ENCODE peak calls at places on chromosomes 4 and X, in seven cellular contexts. V, N, S, I, B, W and R are unnamed samples.
A peak's percentile ranks its signal among the peaks of the same experiment; 100 is the strongest.

GRCh38 chrX:136608295-136608933 is 39.5 kb upstream of the CD40LG start:
- DNase-seq in V (no peak), N (peak; percentile 12), S (no peak), I (peak; percentile 20), B (peak; percentile 50), W (peak; percentile 5), R (no peak)

GRCh38 chr4:7323461-7323871 is 111.3 kb downstream of the PSAPL1 start:
- DNase-seq in V (no peak), N (no peak), S (no peak), I (no peak), B (no peak), W (no peak), R (no peak)

GRCh38 chrX:20228245-20228644 is 38.5 kb downstream of the RPS6KA3 start:
- DNase-seq in V (no peak), N (no peak), S (no peak), I (no peak), B (no peak), W (no peak), R (no peak)

GRCh38 chrX:143437439-143437838 is 79.8 kb downstream of the SPANXN3 start:
- DNase-seq in V (no peak), N (peak; percentile 11), S (no peak), I (peak; percentile 1), B (no peak), W (peak; percentile 4), R (no peak)

GRCh38 chr4:122855491-122855890 is 28.9 kb downstream of the FGF2 start:
- DNase-seq in V (no peak), N (no peak), S (no peak), I (no peak), B (peak; percentile 54), W (no peak), R (no peak)

GRCh38 chrX:78979789-78980464 is 34.7 kb downstream of the P2RY10 start:
- DNase-seq in V (no peak), N (peak; percentile 50), S (peak; percentile 32), I (peak; percentile 0), B (peak; percentile 4), W (no peak), R (no peak)

GRCh38 chrX:109350051-109350450 is 131.8 kb downstream of the GUCY2F start:
- DNase-seq in V (no peak), N (no peak), S (no peak), I (no peak), B (no peak), W (no peak), R (no peak)

GRCh38 chr4:104589264-104589868 is 94.7 kb upstream of the CXXC4 start:
- DNase-seq in V (no peak), N (no peak), S (no peak), I (peak; percentile 9), B (no peak), W (no peak), R (no peak)

GRCh38 chrX:40172169-40172979 is 74.6 kb upstream of the BCOR start:
- DNase-seq in V (peak; percentile 71), N (peak; percentile 58), S (no peak), I (peak; percentile 78), B (peak; percentile 65), W (peak; percentile 54), R (no peak)

GRCh38 chr4:154709550-154709949 is 34.2 kb upstream of the LRAT start:
- DNase-seq in V (no peak), N (no peak), S (no peak), I (no peak), B (no peak), W (no peak), R (no peak)

GRCh38 chr4:184433258-184433892 is 41.0 kb downstream of the IRF2 start:
- DNase-seq in V (no peak), N (no peak), S (no peak), I (peak; percentile 73), B (peak; percentile 31), W (no peak), R (no peak)

GRCh38 chr4:37968747-37969146 is 8.5 kb downstream of the PTTG2 start:
- DNase-seq in V (no peak), N (no peak), S (no peak), I (no peak), B (no peak), W (no peak), R (no peak)

GRCh38 chrX:87728024-87728423 is 210.4 kb downstream of the KLHL4 start:
- DNase-seq in V (no peak), N (no peak), S (no peak), I (no peak), B (no peak), W (no peak), R (no peak)

GRCh38 chr4:2168469-2169319 is 73.2 kb downstream of the HAUS3 start:
- DNase-seq in V (no peak), N (no peak), S (no peak), I (no peak), B (no peak), W (no peak), R (no peak)

GRCh38 chrX:132741706-132742105 is 216.7 kb downstream of the HS6ST2 start:
- DNase-seq in V (no peak), N (no peak), S (no peak), I (no peak), B (peak; percentile 2), W (no peak), R (no peak)

GRCh38 chrX:102835504-102836146 is 101.4 kb upstream of the RAB40AL start:
- DNase-seq in V (no peak), N (peak; percentile 46), S (no peak), I (peak; percentile 28), B (peak; percentile 61), W (no peak), R (peak; percentile 12)

GRCh38 chr4:112704991-112705845 is 68.3 kb downstream of the LARP7 start:
- DNase-seq in V (peak; percentile 53), N (peak; percentile 75), S (peak; percentile 36), I (peak; percentile 63), B (peak; percentile 69), W (peak; percentile 72), R (peak; percentile 73)

GRCh38 chr4:175139205-175139604 is 221.0 kb downstream of the ADAM29 start:
- DNase-seq in V (no peak), N (no peak), S (no peak), I (no peak), B (no peak), W (no peak), R (no peak)

DNA sequence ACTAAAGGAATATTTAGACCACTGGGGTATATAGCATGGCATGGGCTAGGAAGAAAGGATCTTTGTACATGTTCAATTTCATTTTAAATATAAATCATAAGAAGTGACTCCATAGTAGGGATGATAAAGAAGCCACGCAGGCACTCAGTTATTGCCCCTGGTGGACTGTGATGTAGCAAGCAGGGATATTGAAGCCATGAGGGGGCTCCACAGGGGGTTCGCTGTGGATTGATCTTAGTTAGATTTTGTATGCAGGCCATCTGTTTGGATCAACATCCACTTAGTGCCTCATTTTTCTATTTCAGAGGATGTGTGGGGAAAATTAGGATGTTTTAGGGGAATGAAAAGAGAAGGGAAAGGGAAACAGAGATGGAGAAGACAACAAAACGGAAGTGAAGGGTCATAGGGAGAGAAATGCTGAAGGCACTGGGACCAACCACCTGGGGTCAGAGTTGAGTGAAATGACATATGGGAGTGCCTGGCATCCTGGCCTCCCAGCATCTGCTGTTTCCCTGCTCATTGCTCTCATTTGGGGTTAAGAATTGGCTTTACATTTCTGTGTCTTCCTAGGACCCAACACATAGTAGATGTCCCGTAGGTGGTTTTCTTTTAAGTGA is 11.2 kb upstream of the FREM3 start:
- DNase-seq in V (no peak), N (no peak), S (no peak), I (no peak), B (no peak), W (no peak), R (peak; percentile 52)
- TF ChIP-seq CTCF in V (no peak), N (no peak), S (no peak), I (no peak), B (no peak), W (peak; percentile 7), R (no peak)

GRCh38 chr4:9820343-9820742 is 38.9 kb downstream of the DRD5 start:
- DNase-seq in V (no peak), N (no peak), S (no peak), I (no peak), B (no peak), W (no peak), R (no peak)

GRCh38 chr4:9825049-9825448 is 43.6 kb downstream of the DRD5 start:
- DNase-seq in V (no peak), N (no peak), S (no peak), I (no peak), B (no peak), W (no peak), R (no peak)
- TF ChIP-seq CTCF in V (no peak), N (no peak), S (no peak), I (no peak), B (no peak), W (no peak), R (no peak)

GRCh38 chr4:4693258-4693657 is 151.4 kb upstream of the STX18 start:
- DNase-seq in V (no peak), N (no peak), S (peak; percentile 42), I (no peak), B (peak; percentile 30), W (no peak), R (no peak)
- TF ChIP-seq CTCF in V (no peak), N (no peak), S (no peak), I (no peak), B (peak; percentile 2), W (no peak), R (no peak)

GRCh38 chr4:80043534-80043933 is 29.5 kb downstream of the ANTXR2 start:
- DNase-seq in V (peak; percentile 33), N (peak; percentile 19), S (no peak), I (peak; percentile 64), B (peak; percentile 55), W (no peak), R (no peak)
- TF ChIP-seq CTCF in V (no peak), N (no peak), S (no peak), I (no peak), B (no peak), W (no peak), R (no peak)